ENCODE peak calls at places on chromosome 7, in ten cellular contexts. W is occipital lobe, K is left ventricle myocardium superior, P is left lobe of liver, J is spleen, R is GM03348, H is T1000, S is GM10248, N is SIG-M5, F is nephron progenitor cell. Q is an unnamed sample.

GRCh38 chr7:101066141-101066857 is 19.0 kb upstream of the TRIM56 start:
- DNase-seq in J (peak), K (peak), R (peak), W (no peak), N (no peak), H (no peak), F (peak), P (no peak), S (no peak), Q (no peak)

GRCh38 chr7:16847381-16847860 is 34.4 kb downstream of the AGR3 start:
- DNase-seq in W (no peak), P (no peak), H (no peak), K (no peak), F (no peak), S (no peak), R (no peak), N (no peak), J (no peak), Q (no peak)

GRCh38 chr7:107594961-107595737 is 15.1 kb downstream of the BCAP29 start:
- DNase-seq in W (no peak), K (no peak), S (no peak), J (no peak), N (no peak), P (no peak), F (no peak), H (no peak), R (peak), Q (no peak)

GRCh38 chr7:105204520-105204919 is 184.2 kb downstream of the SRPK2 start:
- DNase-seq in H (no peak), J (no peak), S (no peak), R (no peak), F (no peak), W (no peak), K (no peak), P (no peak), N (no peak), Q (no peak)

GRCh38 chr7:103626776-103627175 is 180.8 kb upstream of the SLC26A5 start:
- DNase-seq in S (no peak), N (no peak), K (no peak), H (no peak), J (no peak), P (no peak), W (no peak), R (peak), F (no peak), Q (no peak)

GRCh38 chr7:95297041-95297440 is 27.3 kb downstream of the PON1 start:
- DNase-seq in J (no peak), N (no peak), K (no peak), S (no peak), H (no peak), R (no peak), P (no peak), F (no peak), W (no peak), Q (no peak)

GRCh38 chr7:80609732-80610131 is 28.7 kb upstream of the CD36 start:
- DNase-seq in W (no peak), P (peak), S (no peak), J (no peak), R (no peak), K (peak), N (no peak), H (no peak), F (no peak), Q (no peak)

GRCh38 chr7:3140834-3141233 is 97.2 kb upstream of the CARD11 start:
- DNase-seq in N (no peak), W (no peak), H (no peak), S (no peak), R (no peak), F (no peak), J (no peak), K (no peak), P (no peak), Q (no peak)

GRCh38 chr7:17031903-17032551 is 150.2 kb upstream of the AGR3 start:
- DNase-seq in P (no peak), H (no peak), S (no peak), R (no peak), F (no peak), J (no peak), N (no peak), K (no peak), W (no peak), Q (no peak)

GRCh38 chr7:36468361-36469140 is 78.9 kb downstream of the ANLN start:
- DNase-seq in J (no peak), N (no peak), F (no peak), R (no peak), K (no peak), W (no peak), H (no peak), S (no peak), P (no peak), Q (no peak)

GRCh38 chr7:29612596-29612995 is 49.0 kb downstream of the PRR15 start:
- DNase-seq in P (no peak), J (no peak), F (no peak), N (no peak), S (no peak), R (peak), W (no peak), K (no peak), H (no peak), Q (no peak)

GRCh38 chr7:96361116-96361857 is 39.4 kb upstream of the SLC25A13 start:
- DNase-seq in H (no peak), N (no peak), S (no peak), W (no peak), P (no peak), J (no peak), K (no peak), F (no peak), R (no peak), Q (no peak)

GRCh38 chr7:150383710-150384397 is 4.7 kb downstream of the ZNF775 start:
- DNase-seq in W (peak), K (no peak), H (no peak), F (peak), S (no peak), J (no peak), N (no peak), R (no peak), P (peak), Q (peak)

GRCh38 chr7:25263292-25263691 is 35.0 kb upstream of the NPVF start:
- DNase-seq in K (no peak), S (no peak), J (no peak), W (no peak), N (no peak), H (no peak), F (no peak), P (no peak), R (no peak), Q (no peak)

GRCh38 chr7:40899151-40899550 is 764.3 kb downstream of the SUGCT start:
- DNase-seq in W (no peak), F (no peak), J (no peak), N (no peak), H (no peak), K (no peak), S (no peak), R (no peak), P (no peak), Q (no peak)

GRCh38 chr7:152848026-152848425 is 88.5 kb downstream of the ACTR3B start:
- DNase-seq in K (no peak), W (no peak), P (no peak), S (no peak), H (no peak), R (no peak), N (no peak), F (no peak), J (no peak), Q (no peak)

GRCh38 chr7:115269486-115269885 is 347.6 kb downstream of the MDFIC start:
- DNase-seq in S (no peak), H (no peak), F (no peak), K (no peak), R (no peak), W (no peak), J (no peak), N (no peak), P (no peak), Q (no peak)

GRCh38 chr7:66125052-66125694 is 10.5 kb downstream of the CRCP start:
- DNase-seq in S (no peak), J (no peak), F (no peak), K (no peak), N (no peak), R (no peak), W (no peak), H (no peak), P (no peak), Q (no peak)

GRCh38 chr7:70218006-70218405 is 619.7 kb downstream of the AUTS2 start:
- DNase-seq in N (no peak), R (no peak), F (no peak), S (no peak), H (no peak), W (no peak), K (no peak), P (no peak), J (no peak), Q (no peak)

GRCh38 chr7:141328290-141328689 is 222.9 kb upstream of the AGK start:
- DNase-seq in R (no peak), S (no peak), J (no peak), K (no peak), P (no peak), H (no peak), N (no peak), F (no peak), W (no peak), Q (no peak)

GRCh38 chr7:12674861-12675260 is 12.6 kb upstream of the ARL4A start:
- DNase-seq in K (no peak), W (no peak), P (peak), F (no peak), S (peak), J (no peak), N (no peak), R (peak), H (no peak), Q (no peak)

GRCh38 chr7:91249506-91250233 is 14.6 kb upstream of the FZD1 start:
- DNase-seq in R (peak), K (no peak), F (no peak), P (no peak), N (no peak), S (no peak), W (no peak), H (no peak), J (no peak), Q (no peak)

GRCh38 chr7:77326131-77326530 is 90.0 kb downstream of the GSAP start:
- DNase-seq in H (no peak), P (no peak), S (no peak), F (no peak), J (no peak), K (no peak), N (no peak), W (no peak), R (no peak), Q (no peak)

GRCh38 chr7:140230517-140230861 is 53.7 kb upstream of the KDM7A start:
- DNase-seq in S (peak), W (no peak), R (peak), N (no peak), P (no peak), H (no peak), K (peak), J (peak), F (peak), Q (no peak)

GRCh38 chr7:29854257-29854938 is 48.1 kb downstream of the WIPF3 start:
- DNase-seq in J (no peak), P (no peak), W (no peak), H (no peak), K (no peak), F (no peak), N (no peak), S (no peak), R (no peak), Q (no peak)

GRCh38 chr7:3270362-3270761 is 30.7 kb upstream of the SDK1 start:
- DNase-seq in R (no peak), H (no peak), S (no peak), N (no peak), P (no peak), K (no peak), J (no peak), F (no peak), W (no peak), Q (no peak)

GRCh38 chr7:37352974-37353948 is 95.4 kb downstream of the ELMO1 start:
- DNase-seq in P (no peak), N (no peak), F (no peak), J (peak), S (peak), H (no peak), K (peak), W (no peak), R (no peak), Q (peak)

GRCh38 chr7:159022238-159022993 is 122.3 kb downstream of the VIPR2 start:
- DNase-seq in H (no peak), W (no peak), K (no peak), F (no peak), S (no peak), J (peak), P (no peak), R (no peak), N (no peak), Q (no peak)

GRCh38 chr7:121761399-121761798 is 111.6 kb upstream of the PTPRZ1 start:
- DNase-seq in K (no peak), J (no peak), P (no peak), H (no peak), R (no peak), S (no peak), F (no peak), N (no peak), W (no peak), Q (no peak)

GRCh38 chr7:86923530-86923929 is 135.9 kb downstream of the ELAPOR2 start:
- DNase-seq in W (no peak), R (no peak), N (no peak), S (no peak), F (no peak), J (no peak), P (no peak), H (no peak), K (no peak), Q (no peak)

GRCh38 chr7:100489824-100490223 is 6.1 kb downstream of the NYAP1 start:
- DNase-seq in N (peak), S (peak), K (no peak), R (peak), F (peak), P (no peak), H (peak), J (no peak), W (peak), Q (peak)

GRCh38 chr7:636396-636795 is 90.1 kb upstream of the DNAAF5 start:
- DNase-seq in H (no peak), W (no peak), J (no peak), K (no peak), R (peak), N (no peak), F (no peak), S (no peak), P (no peak), Q (peak)

GRCh38 chr7:152459724-152460251 is 24.0 kb upstream of the KMT2C start:
- DNase-seq in H (no peak), R (no peak), S (no peak), N (peak), K (peak), F (no peak), W (no peak), P (no peak), J (no peak), Q (no peak)

GRCh38 chr7:101673951-101674350 is 44.9 kb upstream of the MYL10 start:
- DNase-seq in R (no peak), J (no peak), N (no peak), H (no peak), W (no peak), P (no peak), F (no peak), K (no peak), S (no peak), Q (no peak)

GRCh38 chr7:7972128-7972527 is 3.5 kb downstream of the GLCCI1 start:
- DNase-seq in S (no peak), N (no peak), H (no peak), R (no peak), K (no peak), W (peak), J (no peak), P (no peak), F (peak), Q (no peak)

GRCh38 chr7:128365432-128365831 is 3.9 kb upstream of the PRRT4 start:
- DNase-seq in H (no peak), N (no peak), J (no peak), W (no peak), S (no peak), K (no peak), P (no peak), R (no peak), F (no peak), Q (no peak)

GRCh38 chr7:94393251-94393758 is 1.4 kb upstream of the COL1A2 start:
- DNase-seq in W (no peak), J (no peak), R (no peak), P (no peak), K (peak), H (no peak), S (no peak), F (peak), N (no peak), Q (peak)